ENCODE peak calls at places on chromosome 7, in four cellular contexts. D, X, R and S are unnamed samples.

GRCh38 chr7:45176886-45177731 is 19.5 kb downstream of the RAMP3 start:
- DNase-seq in R (peak), X (no peak), D (no peak), S (peak)

GRCh38 chr7:157519798-157520244 is 183.0 kb downstream of the DNAJB6 start:
- DNase-seq in R (peak), D (no peak), X (no peak), S (peak)

GRCh38 chr7:28166982-28167715 is 13.4 kb downstream of the JAZF1 start:
- DNase-seq in R (no peak), D (peak), X (no peak), S (no peak)

GRCh38 chr7:87411186-87411585 is 64.3 kb downstream of the ABCB4 start:
- DNase-seq in R (no peak), X (no peak), D (peak), S (no peak)

GRCh38 chr7:45890902-45891461 is 2.7 kb downstream of the IGFBP1 start:
- DNase-seq in X (peak), D (peak), R (no peak), S (no peak)

GRCh38 chr7:142152076-142152475 is 40.6 kb downstream of the MGAM2 start:
- DNase-seq in X (no peak), R (no peak), D (no peak), S (no peak)

GRCh38 chr7:80316811-80317210 is 182.2 kb downstream of the GNAI1 start:
- DNase-seq in R (no peak), X (no peak), D (no peak), S (no peak)

GRCh38 chr7:153887756-153888591 is 164.2 kb upstream of the DPP6 start:
- DNase-seq in D (no peak), X (no peak), R (no peak), S (no peak)

GRCh38 chr7:26078437-26079362 is 73.3 kb upstream of the NFE2L3 start:
- DNase-seq in R (peak), D (no peak), X (peak), S (peak)

GRCh38 chr7:139394553-139394952 is 34.9 kb downstream of the LUC7L2 start:
- DNase-seq in D (no peak), R (no peak), X (no peak), S (no peak)

GRCh38 chr7:44477063-44477830 is 13.2 kb downstream of the NUDCD3 start:
- DNase-seq in X (peak), R (peak), D (peak), S (no peak)

GRCh38 chr7:12458520-12459131 is 55.0 kb upstream of the VWDE start:
- DNase-seq in D (peak), X (peak), R (no peak), S (no peak)

GRCh38 chr7:5598261-5598761 is 174.7 kb upstream of the TNRC18 start:
- DNase-seq in R (no peak), X (no peak), D (no peak), S (no peak)

GRCh38 chr7:141956084-141956483 is 9.3 kb upstream of the CLEC5A start:
- DNase-seq in X (no peak), D (no peak), R (no peak), S (no peak)

GRCh38 chr7:18570890-18571478 is 75.4 kb downstream of the HDAC9 start:
- DNase-seq in D (peak), R (no peak), X (no peak), S (no peak)

GRCh38 chr7:106866298-106867281 is 1.5 kb downstream of the PIK3CG start:
- DNase-seq in X (peak), R (no peak), D (no peak), S (no peak)

GRCh38 chr7:157027568-157028527 is 17.4 kb upstream of the MNX1 start:
- DNase-seq in R (no peak), D (no peak), X (no peak), S (peak)

GRCh38 chr7:28855538-28856217 is 102.5 kb downstream of the TRIL start:
- DNase-seq in R (no peak), D (peak), X (peak), S (no peak)

GRCh38 chr7:150964593-150965111 is 13.5 kb downstream of the KCNH2 start:
- DNase-seq in R (no peak), X (peak), D (no peak), S (no peak)

GRCh38 chr7:27202741-27203134 is 2.8 kb upstream of the HOXA13 start:
- DNase-seq in D (no peak), X (no peak), R (no peak), S (no peak)

GRCh38 chr7:71772783-71773182 is 639.4 kb downstream of the CALN1 start:
- DNase-seq in D (no peak), X (no peak), R (no peak), S (no peak)

GRCh38 chr7:138935438-138936079 is 45.6 kb downstream of the KIAA1549 start:
- DNase-seq in D (peak), X (peak), R (no peak), S (no peak)

GRCh38 chr7:156456503-156457115 is 184.0 kb upstream of the RNF32 start:
- DNase-seq in R (peak), X (no peak), D (no peak), S (peak)

GRCh38 chr7:11373546-11374142 is 400.0 kb downstream of the PHF14 start:
- DNase-seq in D (no peak), R (no peak), X (peak), S (no peak)

GRCh38 chr7:94510582-94511456 is 1.2 kb downstream of the CASD1 start:
- DNase-seq in X (no peak), R (no peak), D (peak), S (no peak)

GRCh38 chr7:98748090-98748489 is 121.7 kb downstream of the TMEM130 start:
- DNase-seq in R (no peak), X (no peak), D (no peak), S (no peak)

GRCh38 chr7:91051966-91052365 is 212.3 kb upstream of the FZD1 start:
- DNase-seq in D (no peak), X (no peak), R (no peak), S (no peak)

GRCh38 chr7:75711634-75712494 is 26.9 kb downstream of the HIP1 start:
- DNase-seq in X (no peak), D (peak), R (no peak), S (peak)

GRCh38 chr7:46352335-46352954 is 431.4 kb upstream of the IGFBP3 start:
- DNase-seq in D (peak), R (no peak), X (peak), S (no peak)

GRCh38 chr7:26857534-26858228 is 6.7 kb downstream of the SKAP2 start:
- DNase-seq in R (peak), X (no peak), D (peak), S (peak)

GRCh38 chr7:7408001-7408770 is 127.5 kb downstream of the COL28A1 start:
- DNase-seq in X (no peak), R (no peak), D (no peak), S (no peak)

GRCh38 chr7:48304641-48305040 is 133.4 kb downstream of the ABCA13 start:
- DNase-seq in D (no peak), R (no peak), X (no peak), S (no peak)

GRCh38 chr7:158430308-158431034 is 157.2 kb downstream of the PTPRN2 start:
- DNase-seq in D (no peak), R (no peak), X (no peak), S (peak)

GRCh38 chr7:72493850-72494661 is 81.9 kb upstream of the CALN1 start:
- DNase-seq in R (no peak), X (peak), D (peak), S (no peak)

GRCh38 chr7:140159487-140159886 is 17.3 kb downstream of the KDM7A start:
- DNase-seq in R (no peak), X (no peak), D (peak), S (no peak)

GRCh38 chr7:106421181-106421762 is 136.5 kb upstream of the NAMPT start:
- DNase-seq in D (peak), X (no peak), R (peak), S (peak)

GRCh38 chr7:74606101-74606908 is 51.2 kb upstream of the GTF2I start:
- DNase-seq in D (no peak), R (no peak), X (peak), S (peak)
- TF ChIP-seq CTCF in D (no peak), R (no peak), X (no peak), S (no peak)

GRCh38 chr7:102203218-102203617 is 83.5 kb upstream of the SH2B2 start:
- DNase-seq in X (no peak), R (no peak), D (no peak), S (no peak)

GRCh38 chr7:102208826-102209225 is 77.8 kb upstream of the SH2B2 start:
- DNase-seq in R (no peak), X (no peak), D (no peak), S (no peak)

GRCh38 chr7:102204212-102204611 is 82.5 kb upstream of the SH2B2 start:
- DNase-seq in R (no peak), X (no peak), D (no peak), S (no peak)

GRCh38 chr7:102202556-102202955 is 84.1 kb upstream of the SH2B2 start:
- DNase-seq in R (no peak), D (no peak), X (no peak), S (no peak)

DNA sequence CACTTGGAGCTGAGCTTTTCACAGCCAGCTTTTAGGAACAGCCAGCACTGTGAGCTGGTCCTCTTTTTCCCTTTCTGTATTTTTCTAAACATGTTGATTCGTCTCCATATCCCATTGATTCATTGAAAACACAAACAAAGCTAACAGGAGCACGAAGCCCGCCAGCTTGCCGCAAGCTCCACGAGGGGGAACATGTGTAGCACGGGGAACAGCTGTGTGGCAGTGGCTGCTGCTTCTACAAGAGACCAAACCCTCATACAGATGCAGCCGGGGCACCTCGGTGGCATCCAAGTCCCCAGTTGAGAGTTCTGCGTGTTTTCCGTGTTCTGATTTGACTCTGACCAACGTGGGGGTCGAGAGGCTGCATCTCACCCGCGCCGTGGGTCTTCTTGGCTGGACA is 80.8 kb upstream of the SH2B2 start:
- DNase-seq in R (no peak), X (no peak), D (no peak), S (no peak)
- TF ChIP-seq CTCF in R (no peak), X (no peak), D (no peak), S (no peak)

DNA sequence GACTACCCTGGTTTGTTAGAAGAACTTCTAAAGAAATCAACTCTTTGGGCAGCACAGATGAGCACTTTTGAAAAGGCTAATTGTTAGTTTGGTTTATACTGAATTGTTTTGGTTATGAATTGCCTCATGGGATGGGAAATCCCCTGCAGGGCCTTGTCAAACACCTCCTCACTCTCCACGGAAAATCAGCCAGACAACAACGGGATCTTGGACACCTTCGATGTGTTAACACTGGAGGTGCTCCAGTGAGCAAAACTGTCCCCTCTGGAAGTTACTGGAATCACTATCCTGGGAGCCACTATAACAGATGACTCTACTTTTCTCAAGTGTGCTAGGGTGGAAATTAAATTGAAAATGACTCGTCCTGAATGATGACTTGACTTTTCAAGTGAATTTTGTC is 38.7 kb downstream of the CDK6 start:
- DNase-seq in R (no peak), D (peak), X (no peak), S (no peak)
- TF ChIP-seq CTCF in R (no peak), D (peak), X (no peak), S (no peak)

GRCh38 chr7:66186991-66187390 is 18.1 kb upstream of the TPST1 start:
- DNase-seq in X (no peak), R (no peak), D (no peak), S (no peak)

GRCh38 chr7:66182920-66183319 is 22.2 kb upstream of the TPST1 start:
- DNase-seq in R (no peak), X (no peak), D (no peak), S (no peak)

GRCh38 chr7:66187894-66188293 is 17.2 kb upstream of the TPST1 start:
- DNase-seq in X (no peak), D (no peak), R (no peak), S (no peak)

GRCh38 chr7:66183700-66184099 is 21.4 kb upstream of the TPST1 start:
- DNase-seq in R (no peak), D (peak), X (no peak), S (no peak)

DNA sequence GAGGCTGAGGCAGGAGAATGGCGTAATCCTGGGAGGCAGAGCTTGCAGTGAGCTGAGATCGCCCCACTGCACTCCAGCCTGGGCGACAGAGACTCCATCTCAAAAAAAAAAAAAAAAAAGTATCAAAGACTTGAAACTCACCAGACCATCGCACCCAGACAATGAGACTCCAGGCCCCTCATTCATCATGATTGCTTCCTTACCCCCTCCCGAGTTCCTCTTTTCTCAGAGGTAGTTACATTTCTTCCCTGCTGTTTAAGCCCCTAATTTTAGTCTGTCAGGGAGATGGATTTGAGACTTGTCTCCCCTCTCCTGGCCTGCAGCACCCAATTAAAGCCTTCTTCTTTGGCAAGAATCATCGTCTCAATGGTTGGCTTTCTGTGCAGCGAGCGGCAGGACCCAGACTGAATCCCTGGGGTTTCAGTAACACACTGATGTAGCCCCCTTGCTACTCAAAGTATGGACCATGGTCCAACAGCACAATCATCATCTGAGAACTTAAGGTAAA is 19.4 kb upstream of the TPST1 start:
- DNase-seq in D (no peak), X (no peak), R (no peak), S (no peak)
- TF ChIP-seq CTCF in D (no peak), X (no peak), R (no peak), S (no peak)

GRCh38 chr7:154953006-154953684 is 49.8 kb downstream of the PAXIP1 start:
- DNase-seq in D (peak), R (peak), X (peak), S (peak)

GRCh38 chr7:154950992-154951391 is 51.9 kb downstream of the PAXIP1 start:
- DNase-seq in X (no peak), D (no peak), R (no peak), S (no peak)

GRCh38 chr7:154942718-154943117 is 60.2 kb downstream of the PAXIP1 start:
- DNase-seq in R (no peak), X (no peak), D (no peak), S (no peak)

GRCh38 chr7:154946166-154946565 is 56.8 kb downstream of the PAXIP1 start:
- DNase-seq in R (no peak), D (no peak), X (no peak), S (no peak)

GRCh38 chr7:154947604-154948003 is 55.3 kb downstream of the PAXIP1 start:
- DNase-seq in D (no peak), R (no peak), X (no peak), S (no peak)
- TF ChIP-seq CTCF in D (no peak), R (no peak), X (no peak), S (no peak)

DNA sequence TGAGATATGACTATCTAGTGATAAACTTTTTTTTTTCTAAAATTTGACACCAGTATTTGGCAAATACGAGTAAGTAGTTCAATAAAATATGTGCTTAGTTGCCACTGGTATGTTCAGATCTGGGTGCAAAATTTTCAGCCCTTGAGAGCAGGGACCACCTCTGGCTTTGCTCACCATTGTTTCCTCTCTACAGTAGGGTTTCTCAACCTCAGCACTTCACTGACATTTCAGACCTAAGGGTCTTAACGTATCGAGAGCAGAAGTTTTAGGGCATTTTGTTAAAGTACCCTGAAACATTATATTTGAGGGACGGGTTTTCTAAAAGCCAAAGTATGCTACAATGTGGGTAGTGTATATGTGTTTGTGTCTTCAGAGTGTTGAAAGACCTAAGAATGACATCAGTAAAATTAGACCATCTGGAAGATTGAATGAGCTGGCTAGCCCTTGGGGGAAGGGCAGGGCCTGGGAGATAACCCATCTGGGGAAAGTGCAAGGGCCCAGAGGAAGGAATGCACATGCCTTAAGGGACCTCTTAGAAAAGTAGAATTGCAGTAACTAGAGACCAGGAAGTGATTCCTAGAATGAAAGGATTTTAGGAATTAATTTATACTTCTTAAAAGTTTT is 11.8 kb downstream of the BZW2 start:
- DNase-seq in D (peak), R (peak), X (peak), S (no peak)
- TF ChIP-seq CTCF in D (peak), R (no peak), X (no peak), S (no peak)